ENCODE peak calls at places on chromosomes 5 and 9, in six cellular contexts. G is prostate gland, O is ovary, P is IMR-90, D is upper lobe of left lung, Q is Peyer's patch. A is an unnamed sample.

GRCh38 chr5:101103874-101104273 is 200.8 kb upstream of the ST8SIA4 start:
- DNase-seq in O (no peak), P (no peak), Q (no peak), D (no peak), G (no peak), A (no peak)

GRCh38 chr5:135243194-135244191 is 155.5 kb downstream of the MACROH2A1 start:
- DNase-seq in D (no peak), Q (no peak), O (peak), G (no peak), P (no peak), A (peak)

GRCh38 chr5:32642276-32643002 is 57.1 kb downstream of the SUB1 start:
- DNase-seq in G (no peak), O (no peak), P (peak), Q (no peak), D (no peak), A (no peak)

GRCh38 chr9:93893899-93894690 is 61.1 kb downstream of the BARX1 start:
- DNase-seq in D (peak), G (no peak), O (peak), P (no peak), Q (no peak), A (no peak)

GRCh38 chr5:142107729-142108431 is 699 bp upstream of the NDFIP1 start:
- DNase-seq in G (no peak), P (no peak), D (no peak), Q (no peak), O (no peak), A (no peak)

GRCh38 chr9:109811876-109812275 is 31.9 kb downstream of the PALM2AKAP2 start:
- DNase-seq in O (no peak), P (no peak), Q (no peak), G (no peak), D (no peak), A (no peak)

GRCh38 chr9:123131258-123131657 is 97.8 kb downstream of the GPR21 start:
- DNase-seq in Q (no peak), D (no peak), P (peak), O (no peak), G (no peak), A (no peak)

GRCh38 chr5:113067635-113068344 is 91.2 kb downstream of the DCP2 start:
- DNase-seq in P (peak), D (no peak), O (no peak), G (no peak), Q (no peak), A (no peak)

DNA sequence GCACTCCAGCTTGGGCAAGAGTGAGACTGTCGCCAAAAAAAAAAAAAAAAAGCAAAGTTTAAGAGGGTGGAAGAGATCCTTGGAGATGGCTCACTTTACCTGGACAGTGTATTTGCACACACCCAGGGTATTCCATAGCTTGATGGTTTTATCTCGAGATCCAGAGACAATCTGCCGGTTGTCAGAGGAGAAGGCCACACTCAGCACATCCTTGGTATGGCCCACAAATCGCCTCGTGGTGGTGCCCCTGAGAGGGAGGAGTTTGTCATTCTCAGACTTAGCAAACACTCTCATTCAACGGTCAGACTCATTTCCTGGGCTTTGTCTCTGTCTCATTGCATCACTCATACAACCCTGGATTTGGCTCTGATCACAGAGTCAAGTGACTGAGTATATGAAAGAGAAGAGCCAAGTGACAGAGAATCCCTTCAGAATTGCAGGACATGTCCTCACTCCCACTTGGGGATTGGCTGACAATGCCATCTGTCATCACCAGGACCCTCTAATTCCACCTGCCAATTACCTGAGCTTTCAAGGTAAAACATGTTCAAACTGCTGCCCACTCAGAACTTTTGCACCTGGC is 2.2 kb downstream of the RACK1 start:
- DNase-seq in P (peak), Q (peak), G (no peak), O (no peak), D (no peak), A (no peak)
- TF ChIP-seq POLR2A in P (no peak), Q (no peak), G (no peak), O (no peak), D (no peak), A (no peak)

GRCh38 chr5:175447571-175447970 is 3.6 kb upstream of the DRD1 start:
- DNase-seq in D (no peak), O (no peak), G (no peak), P (no peak), Q (no peak), A (no peak)

GRCh38 chr5:175448276-175448675 is 4.3 kb upstream of the DRD1 start:
- DNase-seq in Q (no peak), G (no peak), P (no peak), O (no peak), D (no peak), A (no peak)

GRCh38 chr5:175443514-175444059 is 395 bp downstream of the DRD1 start:
- DNase-seq in Q (no peak), G (no peak), P (no peak), O (no peak), D (no peak), A (no peak)

GRCh38 chr5:175444060-175444904 is at the start of gene DRD1:
- DNase-seq in O (no peak), P (peak), Q (no peak), G (no peak), D (no peak), A (peak)

DNA sequence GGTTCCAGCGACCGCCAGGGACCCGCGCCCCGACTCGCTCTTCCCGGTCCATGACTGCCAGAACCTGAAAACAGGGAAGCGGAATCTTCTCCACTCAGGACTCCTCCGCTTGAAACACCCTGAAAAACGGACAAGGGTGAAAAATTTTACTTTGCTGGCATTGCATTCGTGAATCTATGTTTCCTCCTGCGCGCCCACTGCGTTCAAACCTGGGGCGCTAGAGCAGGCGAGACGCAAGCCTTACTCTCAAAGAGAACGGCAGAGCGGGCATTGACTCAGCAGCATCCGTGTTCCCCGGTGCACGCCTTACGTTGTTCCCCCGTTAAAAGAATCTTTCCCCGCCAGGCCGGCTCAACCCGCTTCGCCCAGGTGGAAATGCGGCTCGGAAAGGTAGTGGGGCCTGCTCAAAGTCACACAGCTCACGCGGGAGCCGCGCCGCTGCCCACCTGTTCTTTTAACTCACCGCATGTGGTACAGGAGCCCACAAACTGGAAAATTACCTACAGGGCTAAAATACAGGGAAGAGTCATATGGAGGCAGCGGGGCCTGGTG is 999 bp upstream of the DRD1 start:
- DNase-seq in G (no peak), P (no peak), Q (no peak), O (no peak), D (no peak), A (no peak)
- TF ChIP-seq CTCF in G (no peak), P (no peak), Q (no peak), O (no peak), D (no peak), A (no peak)

GRCh38 chr5:67094476-67095300 is 101.9 kb downstream of the CD180 start:
- DNase-seq in O (no peak), Q (no peak), D (peak), G (no peak), P (peak), A (no peak)

GRCh38 chr5:67093259-67093658 is 103.3 kb downstream of the CD180 start:
- DNase-seq in D (no peak), Q (no peak), G (no peak), O (no peak), P (no peak), A (no peak)

GRCh38 chr5:67092447-67093023 is 104.1 kb downstream of the CD180 start:
- DNase-seq in G (peak), D (no peak), O (no peak), P (peak), Q (no peak), A (no peak)

GRCh38 chr5:67090593-67090992 is 106.0 kb downstream of the CD180 start:
- DNase-seq in D (no peak), O (no peak), P (no peak), G (no peak), Q (no peak), A (no peak)

DNA sequence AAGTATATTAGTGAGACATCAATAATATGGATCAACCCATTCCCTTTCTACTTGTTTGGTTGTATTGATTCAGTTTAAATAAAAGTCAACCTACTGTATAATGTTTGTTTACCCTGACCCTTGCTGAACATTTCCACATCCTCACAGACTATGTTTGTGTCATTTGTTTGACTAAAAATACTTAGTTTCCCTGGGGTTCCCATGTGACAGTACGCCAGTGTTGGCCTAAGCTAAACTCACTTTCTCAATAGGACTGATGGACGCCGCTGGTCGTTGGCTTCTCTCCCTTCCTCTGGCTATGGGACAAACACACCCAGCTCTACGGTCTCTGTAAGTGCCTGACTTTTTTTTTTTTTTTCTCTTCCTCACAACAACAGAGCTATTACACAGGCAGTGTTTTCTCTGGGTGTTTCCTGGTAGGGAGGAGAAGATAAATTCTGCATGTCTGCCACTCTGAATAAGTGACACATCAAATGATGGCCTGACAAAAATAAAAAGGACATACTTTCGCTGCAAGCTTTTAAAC is 101.2 kb downstream of the CD180 start:
- DNase-seq in G (peak), D (peak), Q (peak), O (peak), P (peak), A (peak)
- H3K27ac ChIP-seq in G (peak), D (peak), Q (no peak), O (no peak), P (peak), A (no peak)

GRCh38 chr5:75335952-75336624 is 932 bp upstream of the HMGCR start:
- DNase-seq in O (no peak), G (peak), P (peak), D (peak), Q (no peak), A (no peak)

GRCh38 chr5:75338408-75338807 is 1.4 kb downstream of the HMGCR start:
- DNase-seq in D (no peak), Q (no peak), P (no peak), O (no peak), G (no peak), A (no peak)

GRCh38 chr5:75337366-75338021 is 474 bp downstream of the HMGCR start:
- DNase-seq in O (no peak), Q (no peak), D (peak), P (no peak), G (peak), A (peak)

GRCh38 chr5:75335486-75335885 is 1.5 kb upstream of the HMGCR start:
- DNase-seq in D (no peak), O (no peak), G (no peak), Q (no peak), P (no peak), A (no peak)

DNA sequence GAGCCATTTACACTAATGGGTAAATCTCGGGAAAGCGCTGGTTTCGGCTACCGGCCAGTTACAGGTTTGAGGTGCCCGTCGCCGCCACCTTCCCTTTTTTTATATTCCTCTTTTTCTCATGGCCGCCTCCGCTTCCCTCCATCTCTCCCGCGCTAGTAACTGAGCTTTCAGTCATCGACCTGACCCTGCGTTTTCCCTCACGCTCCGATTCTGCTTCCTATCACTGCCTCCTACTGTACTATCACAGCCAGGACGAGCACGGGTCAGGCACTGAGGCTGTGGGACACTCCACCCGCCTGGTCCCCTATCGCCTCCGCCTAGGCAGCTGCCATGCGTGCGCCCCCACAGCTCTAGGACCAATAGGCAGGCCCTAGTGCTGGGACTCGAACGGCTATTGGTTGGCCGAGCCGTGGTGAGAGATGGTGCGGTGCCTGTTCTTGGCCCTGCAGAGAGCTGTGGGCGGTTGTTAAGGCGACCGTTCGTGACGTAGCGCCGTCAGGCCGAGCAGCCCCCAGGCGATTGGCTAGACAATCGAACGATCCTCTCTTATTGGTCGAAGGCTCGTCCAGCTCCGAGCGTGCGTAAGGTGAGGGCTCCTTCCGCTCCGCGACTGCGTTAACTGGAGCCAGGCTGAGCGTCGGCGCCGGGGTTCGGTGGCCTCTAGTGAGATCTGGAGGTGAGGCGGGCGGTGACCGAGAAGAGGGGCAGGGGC is at the start of gene HMGCR:
- DNase-seq in O (peak), D (peak), Q (peak), P (peak), G (peak), A (peak)
- TF ChIP-seq POLR2A in O (peak), D (no peak), Q (peak), P (peak), G (peak), A (peak)

DNA sequence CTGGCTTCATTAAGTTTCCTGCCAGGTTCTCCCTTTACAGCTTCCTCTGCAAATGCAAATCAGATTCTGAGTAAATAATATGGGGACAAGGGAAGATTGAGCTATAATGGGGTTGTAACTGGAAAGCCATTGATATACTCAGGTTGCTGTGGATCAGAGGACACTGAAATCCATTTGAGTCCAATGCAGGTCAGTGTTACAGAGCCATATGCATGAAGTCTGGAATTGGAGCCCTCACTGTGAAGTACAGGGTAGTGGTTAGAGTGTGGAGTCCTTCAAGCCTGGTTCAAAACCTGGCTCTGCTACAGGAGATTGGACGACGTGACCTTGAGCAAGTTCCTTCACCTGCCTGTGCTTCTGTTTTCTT is 48.7 kb downstream of the TIMD4 start:
- DNase-seq in D (no peak), P (no peak), O (no peak), G (no peak), Q (no peak), A (no peak)
- TF ChIP-seq CTCF in D (no peak), P (no peak), O (no peak), G (no peak), Q (no peak), A (no peak)

GRCh38 chr9:131418143-131419028 is 24.5 kb downstream of the PRRC2B start:
- DNase-seq in P (peak), O (peak), G (peak), D (peak), Q (no peak), A (peak)
- H3K27ac ChIP-seq in P (peak), O (peak), G (peak), D (peak), Q (peak), A (no peak)

DNA sequence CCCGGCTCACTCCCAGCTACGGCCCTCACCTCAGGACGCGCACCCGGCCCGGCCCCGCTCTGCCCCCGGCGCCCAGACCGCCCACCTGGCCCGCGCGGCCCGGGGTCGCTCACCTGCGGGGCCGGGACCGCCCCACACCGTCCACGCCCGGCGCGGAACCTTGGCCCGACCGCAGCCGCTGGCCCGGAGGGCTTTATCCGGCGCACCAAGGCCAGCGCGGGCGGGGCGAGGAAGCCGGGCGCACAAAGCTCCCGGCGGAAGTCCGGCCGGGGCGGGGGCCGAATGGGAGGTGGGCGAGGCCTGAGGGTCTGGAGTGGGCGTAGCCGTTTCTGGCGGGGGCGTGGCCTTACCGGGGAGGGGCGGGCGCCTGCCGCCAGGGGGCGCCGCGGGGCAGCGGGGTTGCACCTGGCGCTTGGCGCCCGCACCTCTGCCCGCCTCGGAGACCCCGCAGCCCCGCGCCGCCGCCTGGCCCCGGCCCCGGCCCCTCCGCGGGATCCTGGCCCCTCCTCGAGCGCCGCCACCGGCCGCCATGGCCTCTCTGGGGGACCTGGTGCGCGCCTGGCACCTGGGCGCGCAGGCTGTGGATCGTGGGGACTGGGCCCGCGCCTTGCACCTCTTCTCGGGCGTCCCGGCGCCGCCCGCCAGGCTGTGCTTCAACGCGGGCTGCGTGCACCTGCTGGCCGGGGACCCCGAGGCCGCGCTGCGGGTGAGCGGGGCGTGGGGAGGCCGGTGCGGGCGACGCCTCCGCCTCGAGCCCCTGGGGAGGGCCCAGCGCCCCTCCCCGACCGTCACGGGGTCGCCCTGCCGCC is at the start of the genes EXD3 and NOXA1:
- DNase-seq in P (peak), D (peak), Q (peak), G (peak), O (peak), A (peak)
- TF ChIP-seq POLR2A in P (no peak), D (no peak), Q (peak), G (peak), O (peak), A (no peak)

A was measured in testis.